ENCODE peak calls at places on chromosomes 6 and 20, in five cellular contexts. N, F, Y, H and X are unnamed samples.

GRCh38 chr20:32960849-32961731 is 43.1 kb downstream of the SUN5 start:
- DNase-seq in H (peak; percentile 72), F (no peak), Y (peak; percentile 8), N (no peak), X (no peak)

GRCh38 chr6:107340881-107341280 is 118.5 kb downstream of the PDSS2 start:
- DNase-seq in H (no peak), Y (no peak), N (no peak), F (no peak), X (no peak)

GRCh38 chr6:34273242-34273805 is 24.5 kb upstream of the SMIM29 start:
- DNase-seq in N (no peak), Y (peak; percentile 42), H (no peak), F (peak; percentile 15), X (no peak)

GRCh38 chr20:8242066-8242465 is 110.0 kb downstream of the PLCB1 start:
- DNase-seq in Y (no peak), F (no peak), H (no peak), N (no peak), X (no peak)

GRCh38 chr6:148349466-148349865 is 6.8 kb downstream of the SASH1 start:
- DNase-seq in F (no peak), H (no peak), Y (no peak), N (no peak), X (no peak)

GRCh38 chr20:3572151-3572550 is 91.0 kb downstream of the GFRA4 start:
- DNase-seq in Y (no peak), N (no peak), F (no peak), H (no peak), X (no peak)

GRCh38 chr6:139765825-139766285 is 391.4 kb upstream of the CITED2 start:
- DNase-seq in Y (no peak), F (peak; percentile 24), H (no peak), N (peak; percentile 36), X (no peak)

GRCh38 chr20:35226775-35227681 is 538 bp downstream of the MMP24 start:
- DNase-seq in N (peak; percentile 23), H (no peak), Y (peak; percentile 41), F (peak; percentile 74), X (peak; percentile 69)

GRCh38 chr6:157054531-157054979 is 268.8 kb downstream of the TMEM242 start:
- DNase-seq in H (no peak), F (no peak), N (no peak), Y (peak; percentile 40), X (no peak)

GRCh38 chr6:106339334-106340029 is 13.9 kb upstream of the ATG5 start:
- DNase-seq in H (no peak), N (peak; percentile 86), Y (peak; percentile 64), F (peak; percentile 70), X (peak; percentile 52)

GRCh38 chr6:8335896-8336295 is 99.4 kb downstream of the SLC35B3 start:
- DNase-seq in N (no peak), Y (no peak), F (no peak), H (no peak), X (no peak)

GRCh38 chr6:170160628-170161611 is 130.0 kb downstream of the DLL1 start:
- DNase-seq in H (no peak), F (no peak), Y (no peak), N (no peak), X (no peak)

GRCh38 chr6:128932061-128932460 is 49.1 kb downstream of the LAMA2 start:
- DNase-seq in N (peak; percentile 67), H (no peak), Y (no peak), F (no peak), X (no peak)

GRCh38 chr6:89037156-89037900 is 43.2 kb upstream of the PNRC1 start:
- DNase-seq in Y (no peak), F (no peak), N (peak; percentile 57), H (no peak), X (no peak)

GRCh38 chr6:156685823-156686428 is 91.3 kb upstream of the ARID1B start:
- DNase-seq in N (no peak), H (no peak), Y (no peak), F (no peak), X (peak; percentile 2)

GRCh38 chr6:111730835-111731234 is 125.2 kb upstream of the TRAF3IP2 start:
- DNase-seq in H (no peak), N (no peak), F (no peak), Y (no peak), X (peak; percentile 44)

GRCh38 chr20:45085289-45085688 is 15.6 kb downstream of the KCNS1 start:
- DNase-seq in H (no peak), Y (no peak), F (no peak), N (no peak), X (no peak)

GRCh38 chr6:64680446-64680845 is 1026.6 kb downstream of the EYS start:
- DNase-seq in F (no peak), H (no peak), N (peak; percentile 52), Y (no peak), X (no peak)

GRCh38 chr6:151999194-151999593 is 191.7 kb downstream of the ESR1 start:
- DNase-seq in Y (no peak), H (no peak), F (no peak), N (peak; percentile 43), X (no peak)

GRCh38 chr6:90993771-90994170 is 406.9 kb upstream of the MAP3K7 start:
- DNase-seq in F (no peak), H (no peak), Y (no peak), N (peak; percentile 8), X (no peak)

GRCh38 chr6:86355271-86355670 is 582.1 kb upstream of the HTR1E start:
- DNase-seq in H (peak; percentile 39), F (peak; percentile 59), N (no peak), Y (no peak), X (no peak)

GRCh38 chr6:139398658-139399057 is 24.2 kb upstream of the CITED2 start:
- DNase-seq in F (no peak), Y (no peak), H (peak; percentile 45), N (no peak), X (no peak)

GRCh38 chr20:63536241-63536977 is 767 bp downstream of the PTK6 start:
- DNase-seq in F (peak; percentile 66), N (no peak), H (no peak), Y (no peak), X (no peak)

GRCh38 chr6:168864541-168865495 is 388.8 kb downstream of the THBS2 start:
- DNase-seq in F (no peak), H (no peak), Y (no peak), N (no peak), X (no peak)

GRCh38 chr6:145213614-145214013 is 521.7 kb downstream of the EPM2A start:
- DNase-seq in N (no peak), Y (peak; percentile 18), H (no peak), F (no peak), X (no peak)

GRCh38 chr6:17120019-17120418 is 18.2 kb downstream of the STMND1 start:
- DNase-seq in F (no peak), N (no peak), Y (no peak), H (no peak), X (no peak)

GRCh38 chr6:146026873-146027272 is 2.0 kb upstream of the GRM1 start:
- DNase-seq in H (no peak), F (no peak), Y (no peak), N (no peak), X (no peak)

GRCh38 chr20:22821081-22821480 is 214.0 kb upstream of the SSTR4 start:
- DNase-seq in H (no peak), F (no peak), N (no peak), Y (no peak), X (no peak)

GRCh38 chr6:81204741-81205140 is 547.7 kb downstream of the TENT5A start:
- DNase-seq in Y (no peak), F (no peak), N (no peak), H (no peak), X (no peak)

GRCh38 chr6:166998256-166999144 is 697 bp upstream of the CEP43 start:
- DNase-seq in N (peak; percentile 24), H (peak; percentile 91), F (peak; percentile 23), Y (peak; percentile 32), X (peak; percentile 22)

GRCh38 chr20:45944151-45944964 is 9.9 kb downstream of the PCIF1 start:
- DNase-seq in N (peak; percentile 78), Y (no peak), H (no peak), F (no peak), X (no peak)

GRCh38 chr6:169287675-169288074 is 34.0 kb upstream of the THBS2 start:
- DNase-seq in Y (no peak), N (no peak), H (peak; percentile 53), F (no peak), X (no peak)

GRCh38 chr6:5205877-5206840 is 54.6 kb downstream of the LYRM4 start:
- DNase-seq in N (peak; percentile 47), F (peak; percentile 7), H (peak; percentile 94), Y (no peak), X (no peak)

GRCh38 chr6:159170999-159171712 is 2.0 kb downstream of the FNDC1 start:
- DNase-seq in N (peak; percentile 14), F (no peak), H (no peak), Y (no peak), X (no peak)

GRCh38 chr20:33657704-33658095 is 4.4 kb upstream of the C20orf144 start:
- DNase-seq in N (no peak), F (no peak), Y (no peak), H (no peak), X (no peak)

GRCh38 chr6:1608976-1609661 is 596 bp upstream of the FOXC1 start:
- DNase-seq in F (peak; percentile 56), H (no peak), Y (peak; percentile 26), N (peak; percentile 22), X (no peak)

GRCh38 chr6:11596640-11597237 is 59.2 kb downstream of the TMEM170B start:
- DNase-seq in F (no peak), Y (no peak), N (peak; percentile 43), H (no peak), X (no peak)

GRCh38 chr6:11593096-11593495 is 55.5 kb downstream of the TMEM170B start:
- DNase-seq in Y (no peak), H (peak; percentile 78), N (no peak), F (no peak), X (no peak)

GRCh38 chr6:11598687-11599086 is 61.1 kb downstream of the TMEM170B start:
- DNase-seq in H (peak; percentile 39), Y (no peak), N (no peak), F (no peak), X (no peak)

GRCh38 chr6:11592289-11592906 is 54.8 kb downstream of the TMEM170B start:
- DNase-seq in N (no peak), H (peak; percentile 91), Y (no peak), F (no peak), X (no peak)

GRCh38 chr6:11595903-11596302 is 58.4 kb downstream of the TMEM170B start:
- DNase-seq in F (no peak), N (no peak), H (peak; percentile 53), Y (no peak), X (no peak)
- TF ChIP-seq CTCF in F (no peak), N (peak; percentile 40), H (peak; percentile 8), Y (no peak), X (peak; percentile 36)

GRCh38 chr6:125639621-125640020 is 109.8 kb upstream of the HEY2 start:
- DNase-seq in N (no peak), F (no peak), Y (no peak), H (no peak), X (no peak)
- TF ChIP-seq CTCF in N (no peak), F (no peak), Y (no peak), H (no peak), X (no peak)

GRCh38 chr20:5509803-5510202 is 193.0 kb upstream of the PROKR2 start:
- DNase-seq in Y (no peak), N (no peak), F (no peak), H (no peak), X (no peak)

GRCh38 chr20:5508044-5508443 is 191.3 kb upstream of the PROKR2 start:
- DNase-seq in H (no peak), Y (no peak), F (no peak), N (no peak), X (no peak)

GRCh38 chr20:5504061-5504739 is 187.4 kb upstream of the PROKR2 start:
- DNase-seq in Y (peak; percentile 54), F (peak; percentile 6), H (peak; percentile 93), N (no peak), X (no peak)
- TF ChIP-seq CTCF in Y (no peak), F (no peak), H (peak; percentile 17), N (no peak), X (no peak)

GRCh38 chr20:19903168-19903676 is 113.9 kb upstream of the NAA20 start:
- DNase-seq in Y (peak; percentile 76), H (no peak), F (no peak), N (no peak), X (no peak)
- TF ChIP-seq CTCF in Y (peak; percentile 50), H (peak; percentile 24), F (no peak), N (no peak), X (no peak)